ENCODE peak calls at places on chromosomes 6 and 20, in seven cellular contexts. Q, O, M, J, G, E and Y are unnamed samples.
A peak's percentile ranks its signal among the peaks of the same experiment; 100 is the strongest.

GRCh38 chr6:159996087-159996622 is 27.3 kb downstream of the IGF2R start:
- ATAC-seq in Q (no peak), O (no peak), M (no peak), J (no peak), G (no peak), E (no peak), Y (no peak)

GRCh38 chr6:167831281-167831680 is 4.6 kb downstream of the AFDN start:
- ATAC-seq in Q (no peak), O (no peak), M (no peak), J (no peak), G (no peak), E (no peak), Y (no peak)

GRCh38 chr6:92281571-92282076 is 1137.7 kb downstream of the EPHA7 start:
- ATAC-seq in Q (no peak), O (no peak), M (no peak), J (no peak), G (no peak), E (no peak), Y (no peak)

GRCh38 chr6:149545754-149546471 is at the start of gene PPIL4:
- ATAC-seq in Q (peak; percentile 93), O (peak; percentile 97), M (peak; percentile 85), J (peak; percentile 86), G (peak; percentile 96), E (peak; percentile 91), Y (peak; percentile 98)

GRCh38 chr6:53999088-53999755 is 112.0 kb upstream of the MLIP start:
- ATAC-seq in Q (no peak), O (no peak), M (no peak), J (no peak), G (no peak), E (no peak), Y (no peak)

GRCh38 chr6:156980948-156981347 is 203.8 kb downstream of the ARID1B start:
- ATAC-seq in Q (no peak), O (peak; percentile 68), M (no peak), J (no peak), G (peak; percentile 51), E (no peak), Y (no peak)

GRCh38 chr6:168916576-168917207 is 337.0 kb downstream of the THBS2 start:
- ATAC-seq in Q (no peak), O (no peak), M (no peak), J (no peak), G (no peak), E (no peak), Y (no peak)

GRCh38 chr20:1897965-1898464 is 2.8 kb downstream of the SIRPA start:
- ATAC-seq in Q (peak; percentile 22), O (no peak), M (no peak), J (no peak), G (no peak), E (no peak), Y (peak; percentile 89)

GRCh38 chr20:39289316-39289715 is 327.2 kb downstream of the DHX35 start:
- ATAC-seq in Q (no peak), O (no peak), M (no peak), J (no peak), G (no peak), E (no peak), Y (peak; percentile 75)